ENCODE peak calls at places on chromosomes 3 and 15, in seven cellular contexts. W, G, D, O, E, N and V are unnamed samples.
A peak's percentile ranks its signal among the peaks of the same experiment; 100 is the strongest.

GRCh38 chr3:71905426-71905825 is 120.5 kb upstream of the PROK2 start:
- DNase-seq in O (peak; percentile 38), N (no peak), W (no peak), G (no peak), D (no peak), E (no peak), V (no peak)

GRCh38 chr3:156217674-156218352 is 97.4 kb downstream of the KCNAB1 start:
- DNase-seq in N (no peak), D (no peak), O (no peak), E (no peak), W (no peak), G (no peak), V (peak; percentile 94)

GRCh38 chr3:16177962-16178627 is 3.6 kb downstream of the GALNT15 start:
- DNase-seq in E (peak; percentile 86), N (peak; percentile 88), W (peak; percentile 38), G (peak; percentile 75), O (no peak), D (peak; percentile 42), V (peak; percentile 68)

GRCh38 chr3:53286727-53287412 is 31.0 kb upstream of the TKT start:
- DNase-seq in W (no peak), E (no peak), G (no peak), N (no peak), D (no peak), O (no peak), V (no peak)

GRCh38 chr15:76147906-76148553 is 88.2 kb downstream of the TMEM266 start:
- DNase-seq in D (no peak), W (peak; percentile 12), E (peak; percentile 89), N (peak; percentile 86), G (no peak), O (no peak), V (peak; percentile 43)

GRCh38 chr3:153023896-153024295 is 138.1 kb upstream of the RAP2B start:
- DNase-seq in G (no peak), E (no peak), O (no peak), W (no peak), N (no peak), D (no peak), V (no peak)

GRCh38 chr3:142886021-142886420 is 2.9 kb downstream of the PCOLCE2 start:
- DNase-seq in G (no peak), W (no peak), E (no peak), D (no peak), N (no peak), O (no peak), V (no peak)

GRCh38 chr15:98517051-98517450 is 131.3 kb upstream of the IGF1R start:
- DNase-seq in N (no peak), E (no peak), O (no peak), D (no peak), W (no peak), G (no peak), V (no peak)

GRCh38 chr3:186589856-186590579 is 19.5 kb downstream of the DNAJB11 start:
- DNase-seq in G (no peak), D (peak; percentile 69), O (no peak), E (no peak), N (no peak), W (peak; percentile 34), V (no peak)

GRCh38 chr15:68887120-68887519 is 43.2 kb upstream of the SPESP1 start:
- DNase-seq in D (no peak), O (no peak), W (no peak), N (no peak), E (no peak), G (no peak), V (no peak)

GRCh38 chr15:96893159-96893906 is 562.8 kb downstream of the NR2F2 start:
- DNase-seq in W (no peak), E (no peak), G (no peak), O (no peak), N (no peak), D (no peak), V (peak; percentile 31)

GRCh38 chr3:188421836-188422540 is 268.0 kb downstream of the LPP start:
- DNase-seq in O (peak; percentile 78), G (no peak), E (no peak), N (no peak), W (no peak), D (no peak), V (no peak)

GRCh38 chr3:190566043-190566933 is 52.4 kb downstream of the IL1RAP start:
- DNase-seq in E (no peak), O (no peak), W (peak; percentile 98), G (no peak), N (peak; percentile 6), D (peak; percentile 98), V (no peak)

GRCh38 chr15:90774731-90775521 is 57.8 kb downstream of the BLM start:
- DNase-seq in O (no peak), N (no peak), W (peak; percentile 18), G (no peak), D (no peak), E (no peak), V (no peak)

GRCh38 chr15:90955911-90956310 is 1.2 kb downstream of the RCCD1 start:
- DNase-seq in W (no peak), G (no peak), E (no peak), O (no peak), D (peak; percentile 35), N (no peak), V (no peak)

GRCh38 chr3:11718582-11719405 is 75.1 kb upstream of the VGLL4 start:
- DNase-seq in E (no peak), W (peak; percentile 26), O (no peak), N (peak; percentile 76), D (peak; percentile 23), G (no peak), V (peak; percentile 63)

GRCh38 chr3:143283432-143284128 is 164.0 kb downstream of the CHST2 start:
- DNase-seq in E (peak; percentile 76), W (peak; percentile 21), G (no peak), D (no peak), O (no peak), N (no peak), V (no peak)

GRCh38 chr3:15538345-15538744 is 16.8 kb upstream of the COLQ start:
- DNase-seq in O (no peak), W (no peak), G (no peak), E (no peak), N (no peak), D (no peak), V (no peak)

GRCh38 chr15:93862791-93863190 is 368.6 kb upstream of the MCTP2 start:
- DNase-seq in D (no peak), O (no peak), N (no peak), W (no peak), E (no peak), G (no peak), V (no peak)

GRCh38 chr15:101232677-101233076 is 19.2 kb downstream of the CHSY1 start:
- DNase-seq in N (no peak), W (no peak), G (no peak), D (no peak), E (no peak), O (no peak), V (no peak)

GRCh38 chr3:184523825-184524615 is 37.6 kb upstream of the EPHB3 start:
- DNase-seq in W (peak; percentile 68), G (no peak), N (no peak), E (no peak), D (no peak), O (no peak), V (peak; percentile 50)

GRCh38 chr3:46501702-46502101 is 3.9 kb downstream of the RTP3 start:
- DNase-seq in G (no peak), E (no peak), N (no peak), W (no peak), O (peak; percentile 12), D (no peak), V (no peak)

GRCh38 chr3:46498916-46499519 is 1.2 kb downstream of the RTP3 start:
- DNase-seq in D (no peak), G (no peak), W (no peak), N (no peak), O (no peak), E (no peak), V (no peak)

GRCh38 chr3:46497556-46498265 is at the start of gene RTP3:
- DNase-seq in D (no peak), E (no peak), G (no peak), N (no peak), W (no peak), O (no peak), V (no peak)

GRCh38 chr3:46503194-46503924 is 5.6 kb downstream of the RTP3 start:
- DNase-seq in G (no peak), O (no peak), N (no peak), E (no peak), W (no peak), D (no peak), V (no peak)

GRCh38 chr3:46500631-46501377 is 3.0 kb downstream of the RTP3 start:
- DNase-seq in G (no peak), W (no peak), D (no peak), O (peak; percentile 38), N (no peak), E (no peak), V (no peak)
- TF ChIP-seq JUND in G (no peak), W (no peak), D (no peak), O (no peak), N (no peak), E (no peak), V (no peak)

DNA sequence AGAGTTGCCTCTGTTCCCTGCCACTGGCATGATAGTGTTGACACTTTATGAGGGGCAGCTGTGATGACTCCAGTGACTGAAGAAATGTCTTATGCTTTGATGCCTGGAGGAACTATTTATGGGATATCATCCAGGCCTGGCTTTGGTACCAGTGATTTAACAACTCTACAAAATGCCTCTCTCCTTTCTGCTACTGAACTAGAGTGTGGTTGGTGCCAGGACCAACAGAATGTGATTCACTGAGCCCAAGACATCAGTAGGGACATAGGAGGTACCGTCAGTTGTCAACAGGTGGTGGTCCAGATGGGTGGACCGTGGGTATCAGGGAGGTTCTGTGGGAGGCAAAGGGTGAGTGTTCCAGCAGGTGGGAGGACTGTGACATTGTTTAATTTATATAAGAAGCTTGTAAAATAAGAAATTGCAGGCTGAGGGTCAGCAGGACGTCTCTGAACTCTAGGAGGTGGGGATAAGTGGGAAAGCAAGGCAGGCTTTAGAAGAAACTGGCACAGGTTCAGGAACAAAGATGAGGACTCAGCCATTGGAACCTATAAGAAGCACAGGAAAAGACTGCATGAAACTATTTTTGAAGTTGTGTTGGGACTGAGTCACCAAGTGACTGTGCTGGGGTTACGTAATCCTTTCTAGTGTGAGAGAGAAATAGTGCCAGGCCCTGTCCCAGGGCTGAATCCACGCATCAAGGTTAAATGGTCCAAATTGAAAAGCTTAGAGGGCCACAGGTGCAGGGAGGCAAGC is 28.5 kb upstream of the SLC7A14 start:
- DNase-seq in W (peak; percentile 6), G (no peak), O (no peak), D (no peak), E (no peak), N (no peak), V (peak; percentile 43)
- TF ChIP-seq JUND in W (peak; percentile 55), G (no peak), O (no peak), D (no peak), E (peak; percentile 65), N (peak; percentile 87), V (no peak)

DNA sequence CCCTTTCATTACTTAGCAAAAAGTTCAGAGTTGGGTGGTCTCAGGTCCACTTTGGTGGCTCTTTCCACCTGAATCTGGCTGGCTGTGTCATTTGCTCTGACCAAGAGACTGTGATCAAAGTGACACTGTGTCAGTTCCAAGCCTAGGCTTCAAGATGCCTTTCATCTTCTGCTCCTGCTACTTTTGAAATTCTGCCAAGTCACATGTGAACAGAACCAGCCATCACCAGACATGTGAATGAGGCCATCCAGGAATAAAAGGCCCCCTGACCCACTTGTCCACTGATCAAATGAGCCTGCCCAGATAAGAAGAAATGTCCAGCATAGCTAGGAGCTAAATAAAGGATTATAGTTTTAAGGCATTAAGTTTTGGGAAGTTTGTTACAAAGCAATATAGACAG is 132.1 kb downstream of the OSBPL10 start:
- DNase-seq in G (no peak), E (no peak), N (no peak), W (no peak), O (no peak), D (peak; percentile 26), V (no peak)
- TF ChIP-seq JUND in G (no peak), E (no peak), N (no peak), W (no peak), O (no peak), D (no peak), V (no peak)

GRCh38 chr3:24017305-24017704 is 72.2 kb downstream of the NR1D2 start:
- DNase-seq in N (no peak), W (no peak), G (no peak), O (no peak), D (no peak), E (no peak), V (no peak)
- TF ChIP-seq JUND in N (no peak), W (no peak), G (no peak), O (no peak), D (no peak), E (no peak), V (no peak)